ENCODE peak calls at places on chromosomes 6 and 20, in four cellular contexts. G is Calu3, R is natural killer cell, A is NCI-H1048. Y is an unnamed sample.
A peak's percentile ranks its signal among the peaks of the same experiment; 100 is the strongest.

GRCh38 chr20:40442181-40442963 is 246.7 kb downstream of the MAFB start:
- DNase-seq in G (peak; percentile 12), R (no peak), A (no peak), Y (no peak)

GRCh38 chr6:121984956-121985355 is 414.5 kb upstream of the HSF2 start:
- DNase-seq in G (no peak), R (no peak), A (no peak), Y (no peak)

GRCh38 chr20:46695888-46696287 is 6.6 kb upstream of the TP53RK start:
- DNase-seq in G (no peak), R (no peak), A (no peak), Y (peak; percentile 69)

GRCh38 chr20:52814371-52814770 is 157.8 kb upstream of the TSHZ2 start:
- DNase-seq in G (no peak), R (no peak), A (no peak), Y (no peak)

GRCh38 chr20:50027611-50028105 is 44.9 kb downstream of the SNAI1 start:
- DNase-seq in G (peak; percentile 59), R (no peak), A (no peak), Y (peak; percentile 92)

GRCh38 chr20:37986873-37987601 is 46.2 kb downstream of the TTI1 start:
- DNase-seq in G (peak; percentile 37), R (no peak), A (no peak), Y (peak; percentile 6)

GRCh38 chr20:34402461-34402860 is 39.4 kb downstream of the ITCH start:
- DNase-seq in G (no peak), R (no peak), A (no peak), Y (no peak)

GRCh38 chr20:10670521-10671220 is 3.1 kb downstream of the JAG1 start:
- DNase-seq in G (no peak), R (no peak), A (no peak), Y (peak; percentile 30)

GRCh38 chr6:103784117-103784516 is 1075.6 kb downstream of the HACE1 start:
- DNase-seq in G (no peak), R (no peak), A (no peak), Y (no peak)

GRCh38 chr20:57458400-57459160 is 66.4 kb downstream of the CTCFL start:
- DNase-seq in G (no peak), R (no peak), A (no peak), Y (no peak)

GRCh38 chr20:58839474-58839874 is 11.2 kb downstream of the GNAS-AS1 start:
- DNase-seq in G (peak; percentile 44), R (no peak), A (no peak), Y (peak; percentile 24)